ENCODE peak calls at places on chromosome 17, in four cellular contexts. One of them, this sample, is unnamed.

GRCh38 chr17:157901-158300 is 20.5 kb downstream of the SCGB1C2 start:
- DNase-seq in upper lobe of left lung: no peak
- DNase-seq in tibial nerve: no peak
- DNase-seq in breast epithelium: no peak
- DNase-seq in this sample: no peak

GRCh38 chr17:48730240-48730550 is 1.6 kb upstream of the HOXB13 start:
- DNase-seq in upper lobe of left lung: no peak
- DNase-seq in tibial nerve: no peak
- DNase-seq in breast epithelium: no peak
- DNase-seq in this sample: no peak

GRCh38 chr17:78173025-78173715 is 4.8 kb downstream of the SYNGR2 start:
- DNase-seq in upper lobe of left lung: no peak
- DNase-seq in tibial nerve: no peak
- DNase-seq in breast epithelium: no peak
- DNase-seq in this sample: no peak

GRCh38 chr17:12927001-12927400 is 90.8 kb downstream of the ELAC2 start:
- DNase-seq in upper lobe of left lung: no peak
- DNase-seq in tibial nerve: no peak
- DNase-seq in breast epithelium: no peak
- DNase-seq in this sample: no peak

GRCh38 chr17:67718325-67718941 is 697 bp downstream of the NOL11 start:
- DNase-seq in upper lobe of left lung: no peak
- DNase-seq in tibial nerve: no peak
- DNase-seq in breast epithelium: no peak
- DNase-seq in this sample: no peak

GRCh38 chr17:34242553-34242952 is 12.5 kb upstream of the CCL2 start:
- DNase-seq in upper lobe of left lung: no peak
- DNase-seq in tibial nerve: no peak
- DNase-seq in breast epithelium: no peak
- DNase-seq in this sample: no peak

GRCh38 chr17:1047177-1047885 is 50.4 kb downstream of the TIMM22 start:
- DNase-seq in upper lobe of left lung: peak
- DNase-seq in tibial nerve: no peak
- DNase-seq in breast epithelium: no peak
- DNase-seq in this sample: no peak

GRCh38 chr17:76524598-76525512 is 12.7 kb downstream of the CYGB start:
- DNase-seq in upper lobe of left lung: no peak
- DNase-seq in tibial nerve: no peak
- DNase-seq in breast epithelium: no peak
- DNase-seq in this sample: no peak

GRCh38 chr17:60745544-60745943 is 67.9 kb downstream of the BCAS3 start:
- DNase-seq in upper lobe of left lung: no peak
- DNase-seq in tibial nerve: no peak
- DNase-seq in breast epithelium: no peak
- DNase-seq in this sample: no peak

GRCh38 chr17:82974136-82974952 is 105.1 kb upstream of the METRNL start:
- DNase-seq in upper lobe of left lung: peak
- DNase-seq in tibial nerve: no peak
- DNase-seq in breast epithelium: no peak
- DNase-seq in this sample: no peak

GRCh38 chr17:21249086-21249795 is 4.0 kb downstream of the NATD1 start:
- DNase-seq in upper lobe of left lung: no peak
- DNase-seq in tibial nerve: no peak
- DNase-seq in breast epithelium: no peak
- DNase-seq in this sample: no peak

GRCh38 chr17:73293480-73293911 is 18.3 kb downstream of the CDC42EP4 start:
- DNase-seq in upper lobe of left lung: no peak
- DNase-seq in tibial nerve: peak
- DNase-seq in breast epithelium: peak
- DNase-seq in this sample: peak

GRCh38 chr17:53462393-53462811 is 360.3 kb upstream of the KIF2B start:
- DNase-seq in upper lobe of left lung: no peak
- DNase-seq in tibial nerve: no peak
- DNase-seq in breast epithelium: no peak
- DNase-seq in this sample: no peak

GRCh38 chr17:37392024-37392590 is 14.5 kb downstream of the ACACA start:
- DNase-seq in upper lobe of left lung: no peak
- DNase-seq in tibial nerve: no peak
- DNase-seq in breast epithelium: no peak
- DNase-seq in this sample: no peak

GRCh38 chr17:70230883-70231282 is 61.6 kb downstream of the KCNJ2 start:
- DNase-seq in upper lobe of left lung: no peak
- DNase-seq in tibial nerve: no peak
- DNase-seq in breast epithelium: no peak
- DNase-seq in this sample: no peak

GRCh38 chr17:37833237-37833859 is 88.5 kb upstream of the HNF1B start:
- DNase-seq in upper lobe of left lung: no peak
- DNase-seq in tibial nerve: no peak
- DNase-seq in breast epithelium: no peak
- DNase-seq in this sample: no peak

GRCh38 chr17:43401293-43401692 is 2.5 kb downstream of the ARL4D start:
- DNase-seq in upper lobe of left lung: no peak
- DNase-seq in tibial nerve: no peak
- DNase-seq in breast epithelium: no peak
- DNase-seq in this sample: no peak

GRCh38 chr17:71251276-71251675 is 869.5 kb upstream of the SOX9 start:
- DNase-seq in upper lobe of left lung: no peak
- DNase-seq in tibial nerve: no peak
- DNase-seq in breast epithelium: no peak
- DNase-seq in this sample: no peak

GRCh38 chr17:49480833-49481615 is 14.1 kb upstream of the NGFR start:
- DNase-seq in upper lobe of left lung: no peak
- DNase-seq in tibial nerve: no peak
- DNase-seq in breast epithelium: no peak
- DNase-seq in this sample: no peak

GRCh38 chr17:4892499-4893221 is 6.7 kb upstream of the C17orf107 start:
- DNase-seq in upper lobe of left lung: peak
- DNase-seq in tibial nerve: no peak
- DNase-seq in breast epithelium: no peak
- DNase-seq in this sample: no peak

GRCh38 chr17:78276098-78276497 is 44.7 kb downstream of the TMEM235 start:
- DNase-seq in upper lobe of left lung: no peak
- DNase-seq in tibial nerve: no peak
- DNase-seq in breast epithelium: no peak
- DNase-seq in this sample: no peak

GRCh38 chr17:17669851-17670232 is 11.4 kb upstream of the RAI1 start:
- DNase-seq in upper lobe of left lung: no peak
- DNase-seq in tibial nerve: no peak
- DNase-seq in breast epithelium: no peak
- DNase-seq in this sample: no peak

GRCh38 chr17:60573139-60573975 is 26.6 kb upstream of the PPM1D start:
- DNase-seq in upper lobe of left lung: no peak
- DNase-seq in tibial nerve: no peak
- DNase-seq in breast epithelium: no peak
- DNase-seq in this sample: no peak

GRCh38 chr17:17413215-17413792 is 63.5 kb upstream of the MED9 start:
- DNase-seq in upper lobe of left lung: no peak
- DNase-seq in tibial nerve: no peak
- DNase-seq in breast epithelium: peak
- DNase-seq in this sample: no peak

GRCh38 chr17:38658741-38659345 is 15.9 kb downstream of the EPOP start:
- DNase-seq in upper lobe of left lung: no peak
- DNase-seq in tibial nerve: no peak
- DNase-seq in breast epithelium: no peak
- DNase-seq in this sample: no peak

GRCh38 chr17:50584749-50585148 is 24.2 kb downstream of the CACNA1G start:
- DNase-seq in upper lobe of left lung: no peak
- DNase-seq in tibial nerve: no peak
- DNase-seq in breast epithelium: no peak
- DNase-seq in this sample: no peak

GRCh38 chr17:44293509-44294226 is 14.7 kb upstream of the RUNDC3A start:
- DNase-seq in upper lobe of left lung: no peak
- DNase-seq in tibial nerve: no peak
- DNase-seq in breast epithelium: no peak
- DNase-seq in this sample: no peak

GRCh38 chr17:77098884-77099545 is 41.8 kb upstream of the SEC14L1 start:
- DNase-seq in upper lobe of left lung: no peak
- DNase-seq in tibial nerve: no peak
- DNase-seq in breast epithelium: peak
- DNase-seq in this sample: peak

GRCh38 chr17:76122411-76123126 is 18.5 kb downstream of the FOXJ1 start:
- DNase-seq in upper lobe of left lung: no peak
- DNase-seq in tibial nerve: no peak
- DNase-seq in breast epithelium: no peak
- DNase-seq in this sample: no peak

GRCh38 chr17:75595919-75596310 is 8.3 kb downstream of the MYO15B start:
- DNase-seq in upper lobe of left lung: no peak
- DNase-seq in tibial nerve: no peak
- DNase-seq in breast epithelium: no peak
- DNase-seq in this sample: no peak

GRCh38 chr17:29176500-29177351 is 3.5 kb downstream of the MYO18A start:
- DNase-seq in upper lobe of left lung: peak
- DNase-seq in tibial nerve: no peak
- DNase-seq in breast epithelium: no peak
- DNase-seq in this sample: peak

GRCh38 chr17:39631403-39631802 is 4.7 kb downstream of the PPP1R1B start:
- DNase-seq in upper lobe of left lung: no peak
- DNase-seq in tibial nerve: no peak
- DNase-seq in breast epithelium: peak
- DNase-seq in this sample: no peak

GRCh38 chr17:63999680-64000531 is 1.8 kb downstream of the PRR29 start:
- DNase-seq in upper lobe of left lung: peak
- DNase-seq in tibial nerve: no peak
- DNase-seq in breast epithelium: no peak
- DNase-seq in this sample: peak

GRCh38 chr17:81911277-81911961 is at the start of gene PCYT2:
- DNase-seq in upper lobe of left lung: peak
- DNase-seq in tibial nerve: peak
- DNase-seq in breast epithelium: peak
- DNase-seq in this sample: peak
- TF ChIP-seq CTCF in upper lobe of left lung: peak
- TF ChIP-seq CTCF in tibial nerve: no peak
- TF ChIP-seq CTCF in breast epithelium: no peak
- TF ChIP-seq CTCF in this sample: no peak

GRCh38 chr17:7016886-7017826 is 4.7 kb downstream of the RNASEK start:
- DNase-seq in upper lobe of left lung: no peak
- DNase-seq in tibial nerve: no peak
- DNase-seq in breast epithelium: no peak
- DNase-seq in this sample: no peak

GRCh38 chr17:7014261-7014994 is 2.0 kb downstream of the RNASEK start:
- DNase-seq in upper lobe of left lung: peak
- DNase-seq in tibial nerve: peak
- DNase-seq in breast epithelium: peak
- DNase-seq in this sample: peak

GRCh38 chr17:7015587-7016020 is 3.2 kb downstream of the RNASEK start:
- DNase-seq in upper lobe of left lung: no peak
- DNase-seq in tibial nerve: no peak
- DNase-seq in breast epithelium: no peak
- DNase-seq in this sample: no peak

GRCh38 chr17:7016406-7016805 is 4.0 kb downstream of the RNASEK start:
- DNase-seq in upper lobe of left lung: no peak
- DNase-seq in tibial nerve: no peak
- DNase-seq in breast epithelium: no peak
- DNase-seq in this sample: peak

DNA sequence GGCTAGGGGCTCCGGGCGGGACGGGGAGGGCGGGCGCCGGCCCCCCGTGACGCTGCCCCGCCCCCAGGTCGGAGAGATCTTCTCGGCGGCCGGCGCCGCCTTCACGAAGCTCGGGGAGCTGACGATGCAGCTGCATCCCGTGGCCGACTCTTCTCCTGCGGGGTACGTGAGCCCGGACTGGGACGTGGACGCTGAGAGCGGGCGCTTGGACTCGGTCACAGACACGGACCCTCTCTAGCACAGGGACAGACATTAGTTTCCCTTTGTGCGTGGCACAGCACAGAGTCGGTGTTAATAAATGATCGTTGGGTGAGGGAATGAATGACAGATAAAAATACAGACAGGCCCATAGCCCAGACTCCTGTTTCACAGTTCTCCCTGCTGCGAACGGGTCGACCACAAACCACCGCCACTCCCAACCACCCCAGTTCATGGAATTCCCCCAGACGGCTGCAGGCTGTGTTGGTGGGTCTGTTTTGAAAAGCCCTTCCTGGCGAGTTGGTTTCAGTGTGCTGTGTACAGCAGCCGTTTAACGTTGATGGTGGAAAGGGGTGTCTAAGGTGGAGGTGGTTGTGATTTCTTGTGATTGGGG is 2.7 kb downstream of the RNASEK start:
- DNase-seq in upper lobe of left lung: no peak
- DNase-seq in tibial nerve: no peak
- DNase-seq in breast epithelium: no peak
- DNase-seq in this sample: peak
- TF ChIP-seq POLR2A in upper lobe of left lung: peak
- TF ChIP-seq POLR2A in tibial nerve: peak
- TF ChIP-seq POLR2A in breast epithelium: no peak
- TF ChIP-seq POLR2A in this sample: no peak

GRCh38 chr17:81805707-81806460 is 1.9 kb downstream of the GCGR start:
- DNase-seq in upper lobe of left lung: no peak
- DNase-seq in tibial nerve: no peak
- DNase-seq in breast epithelium: no peak
- DNase-seq in this sample: no peak

GRCh38 chr17:81803728-81804558 is at the start of gene GCGR:
- DNase-seq in upper lobe of left lung: peak
- DNase-seq in tibial nerve: no peak
- DNase-seq in breast epithelium: no peak
- DNase-seq in this sample: no peak

GRCh38 chr17:81806461-81807209 is 2.7 kb downstream of the GCGR start:
- DNase-seq in upper lobe of left lung: peak
- DNase-seq in tibial nerve: no peak
- DNase-seq in breast epithelium: no peak
- DNase-seq in this sample: no peak

GRCh38 chr17:81802856-81803643 is 900 bp upstream of the GCGR start:
- DNase-seq in upper lobe of left lung: peak
- DNase-seq in tibial nerve: no peak
- DNase-seq in breast epithelium: no peak
- DNase-seq in this sample: no peak

GRCh38 chr17:81804559-81805399 is 829 bp downstream of the GCGR start:
- DNase-seq in upper lobe of left lung: peak
- DNase-seq in tibial nerve: no peak
- DNase-seq in breast epithelium: no peak
- DNase-seq in this sample: no peak
- H3K4me3 ChIP-seq in upper lobe of left lung: peak
- H3K4me3 ChIP-seq in tibial nerve: peak
- H3K4me3 ChIP-seq in breast epithelium: peak
- H3K4me3 ChIP-seq in this sample: no peak

GRCh38 chr17:8091033-8091687 is 3.6 kb upstream of the ALOX12B start:
- DNase-seq in upper lobe of left lung: no peak
- DNase-seq in tibial nerve: no peak
- DNase-seq in breast epithelium: no peak
- DNase-seq in this sample: no peak
- TF ChIP-seq CTCF in upper lobe of left lung: no peak
- TF ChIP-seq CTCF in tibial nerve: no peak
- TF ChIP-seq CTCF in breast epithelium: no peak
- TF ChIP-seq CTCF in this sample: no peak

GRCh38 chr17:32127156-32127897 is 15.0 kb upstream of the RHOT1 start:
- DNase-seq in upper lobe of left lung: peak
- DNase-seq in tibial nerve: peak
- DNase-seq in breast epithelium: peak
- DNase-seq in this sample: peak
- TF ChIP-seq POLR2A in upper lobe of left lung: peak
- TF ChIP-seq POLR2A in tibial nerve: peak
- TF ChIP-seq POLR2A in breast epithelium: no peak
- TF ChIP-seq POLR2A in this sample: no peak

This sample was measured in lower leg skin.